ENCODE peak calls at places on chromosomes 12 and 14, in four cellular contexts. L is activated B cell treated with CpG ODN at 0.5 μM for 24 hours, T is HCT116, X is sigmoid colon. A is an unnamed sample.

GRCh38 chr14:52061380-52061779 is 7.5 kb downstream of the NID2 start:
- DNase-seq in L (no peak), T (no peak), X (peak; percentile 74), A (no peak)

GRCh38 chr14:29240046-29240445 is 473.5 kb downstream of the FOXG1 start:
- DNase-seq in L (no peak), T (no peak), X (no peak), A (no peak)

GRCh38 chr12:14454098-14454907 is 88.8 kb downstream of the ATF7IP start:
- DNase-seq in L (no peak), T (peak; percentile 59), X (no peak), A (no peak)

GRCh38 chr14:35402323-35403084 is 2.0 kb downstream of the NFKBIA start:
- DNase-seq in L (no peak), T (no peak), X (peak; percentile 79), A (peak; percentile 43)

GRCh38 chr12:70606001-70606400 is 31.2 kb downstream of the PTPRB start:
- DNase-seq in L (no peak), T (no peak), X (no peak), A (no peak)

GRCh38 chr12:110776410-110776809 is 33.7 kb upstream of the PPP1CC start:
- DNase-seq in L (no peak), T (no peak), X (no peak), A (no peak)

GRCh38 chr12:80200414-80200813 is 101.1 kb downstream of the OTOGL start:
- DNase-seq in L (no peak), T (no peak), X (no peak), A (no peak)

GRCh38 chr14:78927261-78927660 is 757.1 kb downstream of the NRXN3 start:
- DNase-seq in L (no peak), T (no peak), X (no peak), A (no peak)

GRCh38 chr14:106831322-106831720 is 1304.9 kb downstream of the TMEM121 start:
- DNase-seq in L (peak; percentile 37), T (no peak), X (no peak), A (peak; percentile 32)

GRCh38 chr14:98808494-98809407 is 463.2 kb downstream of the BCL11B start:
- DNase-seq in L (no peak), T (no peak), X (no peak), A (no peak)

GRCh38 chr14:92439551-92440344 is 73.8 kb upstream of the RIN3 start:
- DNase-seq in L (peak; percentile 32), T (no peak), X (no peak), A (no peak)

GRCh38 chr12:29146201-29146600 is 2.9 kb upstream of the FAR2 start:
- DNase-seq in L (no peak), T (no peak), X (no peak), A (no peak)

GRCh38 chr12:57693317-57693658 is 644 bp upstream of the OS9 start:
- DNase-seq in L (no peak), T (no peak), X (no peak), A (no peak)

GRCh38 chr12:105032703-105033357 is 46.7 kb downstream of the NOPCHAP1 start:
- DNase-seq in L (no peak), T (no peak), X (no peak), A (no peak)

GRCh38 chr12:481422-481821 is 21.7 kb downstream of the B4GALNT3 start:
- DNase-seq in L (no peak), T (no peak), X (peak; percentile 65), A (no peak)

GRCh38 chr12:87678453-87678852 is 350.7 kb downstream of the C12orf50 start:
- DNase-seq in L (no peak), T (no peak), X (no peak), A (no peak)

GRCh38 chr14:105492051-105492965 is 1.3 kb downstream of the TEDC1 start:
- DNase-seq in L (no peak), T (no peak), X (peak; percentile 77), A (no peak)

GRCh38 chr12:106358410-106359241 is 1.1 kb downstream of the POLR3B start:
- DNase-seq in L (no peak), T (no peak), X (no peak), A (no peak)

GRCh38 chr14:20798318-20798717 is 4.3 kb downstream of the RNASE1 start:
- DNase-seq in L (no peak), T (no peak), X (no peak), A (no peak)

GRCh38 chr14:20798932-20799331 is 3.7 kb downstream of the RNASE1 start:
- DNase-seq in L (no peak), T (no peak), X (no peak), A (no peak)

GRCh38 chr14:20801726-20802125 is 918 bp downstream of the RNASE1 start:
- DNase-seq in L (no peak), T (no peak), X (no peak), A (no peak)

GRCh38 chr14:20799444-20799843 is 3.2 kb downstream of the RNASE1 start:
- DNase-seq in L (no peak), T (no peak), X (no peak), A (no peak)

GRCh38 chr14:20799955-20800544 is 2.6 kb downstream of the RNASE1 start:
- DNase-seq in L (no peak), T (no peak), X (peak; percentile 72), A (no peak)
- TF ChIP-seq CTCF in L (no peak), T (no peak), X (no peak), A (no peak)

DNA sequence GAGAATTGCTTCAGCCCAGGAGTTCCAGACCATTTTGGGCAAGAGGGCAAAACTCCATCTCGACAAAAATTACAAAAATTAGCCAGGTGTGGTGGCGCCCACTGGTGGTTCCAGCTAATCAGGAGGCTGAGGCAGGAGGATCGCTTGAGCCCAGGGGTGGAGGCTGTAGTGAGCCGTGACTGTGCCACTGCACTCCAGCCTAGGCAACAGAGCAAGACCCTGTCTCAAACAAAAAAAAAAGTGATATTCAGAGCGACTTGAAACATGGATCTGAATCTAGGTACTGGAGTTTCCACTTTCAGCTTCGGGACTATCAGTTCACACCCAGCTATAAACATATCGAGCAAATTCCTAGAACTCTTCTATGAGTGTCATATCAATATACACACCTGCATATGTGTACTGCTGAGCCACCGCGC is 16.3 kb upstream of the RNF34 start:
- DNase-seq in L (no peak), T (no peak), X (no peak), A (no peak)
- TF ChIP-seq CTCF in L (no peak), T (peak; percentile 46), X (no peak), A (no peak)

DNA sequence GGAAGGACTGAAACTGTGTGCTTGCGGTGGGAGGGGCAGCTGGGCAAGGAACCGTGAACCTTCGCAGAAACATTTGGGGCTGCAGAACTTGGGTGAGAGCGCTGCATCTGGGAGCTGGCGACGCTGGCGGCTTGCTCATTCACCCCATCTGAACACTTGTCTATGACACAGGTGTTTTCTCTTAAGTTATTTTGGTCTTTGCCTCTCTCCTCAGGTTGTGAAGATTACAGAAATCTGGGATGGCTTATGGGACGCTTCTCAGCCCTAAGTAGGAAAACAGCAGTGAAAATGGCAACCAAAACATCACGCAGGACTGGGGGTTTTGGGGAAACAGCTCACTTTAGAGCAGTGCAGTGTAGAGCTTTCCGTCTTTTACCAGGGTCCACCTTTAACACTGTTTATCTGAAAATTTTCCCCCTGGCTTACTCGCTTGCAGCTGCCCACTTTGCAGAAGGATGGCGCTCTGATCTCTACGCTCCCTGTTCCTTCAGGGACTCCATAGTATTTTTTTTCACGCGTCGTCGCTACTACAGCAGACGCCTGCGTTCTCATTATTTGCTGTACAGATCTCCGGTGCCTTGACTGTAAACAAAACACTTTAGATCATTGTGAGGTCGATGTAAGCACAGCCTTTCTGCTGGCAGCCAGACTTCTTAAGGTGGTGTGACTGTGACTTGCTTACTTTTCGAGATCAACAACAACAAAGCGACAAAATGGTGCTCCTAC is 2.7 kb upstream of the CDKN1B start:
- DNase-seq in L (peak; percentile 55), T (no peak), X (no peak), A (peak; percentile 52)
- TF ChIP-seq CTCF in L (no peak), T (peak; percentile 17), X (peak; percentile 34), A (no peak)

GRCh38 chr12:108595711-108596647 is 1.9 kb downstream of the TMEM119 start:
- DNase-seq in L (no peak), T (no peak), X (no peak), A (no peak)
- TF ChIP-seq CTCF in L (no peak), T (no peak), X (no peak), A (no peak)

GRCh38 chr12:132604108-132605054 is 6.0 kb downstream of the LRCOL1 start:
- DNase-seq in L (no peak), T (no peak), X (no peak), A (no peak)
- TF ChIP-seq CTCF in L (no peak), T (no peak), X (no peak), A (no peak)

DNA sequence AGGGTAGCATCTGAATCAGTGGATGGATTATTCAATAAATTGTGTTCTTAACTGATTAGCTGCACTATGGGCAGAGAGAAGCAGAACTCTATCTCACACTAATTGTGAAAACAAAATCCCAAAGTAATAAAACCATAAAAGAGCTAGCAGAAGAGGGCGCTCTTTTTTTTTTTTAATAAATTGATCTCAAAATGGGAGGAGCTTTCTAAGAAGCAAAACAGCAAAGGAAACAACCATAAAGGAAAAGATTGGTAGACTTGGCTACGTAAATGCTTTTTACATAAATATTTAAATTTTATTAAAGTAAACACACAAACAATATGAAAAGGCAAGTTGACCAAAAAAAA is 1.5 kb upstream of the TM7SF3 start:
- DNase-seq in L (no peak), T (peak; percentile 56), X (no peak), A (no peak)
- TF ChIP-seq CTCF in L (peak; percentile 60), T (no peak), X (no peak), A (peak; percentile 71)

GRCh38 chr14:21053184-21054122 is 4.2 kb upstream of the RNASE8 start:
- DNase-seq in L (no peak), T (no peak), X (no peak), A (no peak)
- TF ChIP-seq CTCF in L (no peak), T (no peak), X (no peak), A (no peak)

GRCh38 chr12:132625731-132626430 is 7.3 kb downstream of the P2RX2 start:
- DNase-seq in L (no peak), T (no peak), X (no peak), A (no peak)
- TF ChIP-seq CTCF in L (no peak), T (no peak), X (no peak), A (no peak)

GRCh38 chr12:50598321-50598862 is 93.6 kb downstream of the DIP2B start:
- DNase-seq in L (no peak), T (no peak), X (no peak), A (no peak)

GRCh38 chr12:50600364-50600763 is 95.6 kb downstream of the DIP2B start:
- DNase-seq in L (no peak), T (no peak), X (no peak), A (no peak)

GRCh38 chr12:50599366-50600095 is 94.7 kb downstream of the DIP2B start:
- DNase-seq in L (no peak), T (no peak), X (no peak), A (no peak)

GRCh38 chr12:50595667-50596066 is 90.9 kb downstream of the DIP2B start:
- DNase-seq in L (no peak), T (no peak), X (no peak), A (no peak)

GRCh38 chr12:50597200-50598195 is 92.7 kb downstream of the DIP2B start:
- DNase-seq in L (no peak), T (peak; percentile 71), X (no peak), A (peak; percentile 31)
- TF ChIP-seq CTCF in L (no peak), T (no peak), X (no peak), A (no peak)

GRCh38 chr12:126342866-126343265 is 1277.6 kb downstream of the AACS start:
- DNase-seq in L (no peak), T (no peak), X (no peak), A (no peak)

GRCh38 chr12:126343352-126343751 is 1278.1 kb downstream of the AACS start:
- DNase-seq in L (no peak), T (no peak), X (no peak), A (no peak)

GRCh38 chr12:126349383-126349782 is 1284.1 kb downstream of the AACS start:
- DNase-seq in L (no peak), T (no peak), X (no peak), A (no peak)

GRCh38 chr12:126346087-126346486 is 1280.9 kb downstream of the AACS start:
- DNase-seq in L (no peak), T (no peak), X (no peak), A (no peak)

GRCh38 chr12:126347421-126347820 is 1282.2 kb downstream of the AACS start:
- DNase-seq in L (no peak), T (no peak), X (no peak), A (no peak)
- TF ChIP-seq CTCF in L (no peak), T (peak; percentile 15), X (no peak), A (no peak)